ENCODE peak calls at places on chromosome 11, in five cellular contexts. X is ovary, B is transverse colon, G is A549, U is HCT116. V is an unnamed sample.

GRCh38 chr11:78889698-78890097 is 315.0 kb upstream of the NARS2 start:
- DNase-seq in X (no peak), G (no peak), U (no peak), B (no peak), V (no peak)

GRCh38 chr11:13644997-13645667 is 23.3 kb upstream of the FAR1 start:
- DNase-seq in B (no peak), U (no peak), X (no peak), G (no peak), V (peak)

GRCh38 chr11:70097783-70098182 is 19.7 kb downstream of the ANO1 start:
- DNase-seq in G (no peak), X (no peak), U (no peak), B (no peak), V (no peak)

GRCh38 chr11:107740256-107740655 is 28.4 kb upstream of the SLN start:
- DNase-seq in X (no peak), B (no peak), G (no peak), U (no peak), V (no peak)

GRCh38 chr11:36149538-36150242 is 139.5 kb downstream of the COMMD9 start:
- DNase-seq in X (peak), B (peak), U (peak), G (peak), V (peak)

GRCh38 chr11:131430466-131431176 is 60.2 kb downstream of the NTM start:
- DNase-seq in U (no peak), B (no peak), G (no peak), X (no peak), V (no peak)

GRCh38 chr11:100663583-100663982 is 23.5 kb upstream of the ARHGAP42 start:
- DNase-seq in X (no peak), U (no peak), B (no peak), G (no peak), V (no peak)

GRCh38 chr11:77154381-77155081 is 26.5 kb downstream of the MYO7A start:
- DNase-seq in B (no peak), X (no peak), U (no peak), G (no peak), V (no peak)

GRCh38 chr11:132472411-132473205 is 1059.7 kb downstream of the OPCML start:
- DNase-seq in G (no peak), B (no peak), X (no peak), U (no peak), V (no peak)

GRCh38 chr11:839280-839623 is 3.1 kb downstream of the POLR2L start:
- DNase-seq in B (no peak), G (no peak), X (no peak), U (no peak), V (no peak)

GRCh38 chr11:837189-837989 is 4.6 kb downstream of the CD151 start:
- DNase-seq in B (no peak), U (no peak), X (no peak), G (no peak), V (no peak)

GRCh38 chr11:836700-837099 is 3.9 kb downstream of the CD151 start:
- DNase-seq in X (no peak), U (no peak), G (no peak), B (no peak), V (no peak)

GRCh38 chr11:838441-839279 is 3.7 kb downstream of the POLR2L start:
- DNase-seq in X (no peak), G (peak), U (no peak), B (peak), V (no peak)

GRCh38 chr11:837990-838307 is 4.4 kb downstream of the POLR2L start:
- DNase-seq in X (no peak), G (no peak), U (no peak), B (no peak), V (no peak)
- TF ChIP-seq POLR2A in X (no peak), G (no peak), U (no peak), B (no peak), V (no peak)

DNA sequence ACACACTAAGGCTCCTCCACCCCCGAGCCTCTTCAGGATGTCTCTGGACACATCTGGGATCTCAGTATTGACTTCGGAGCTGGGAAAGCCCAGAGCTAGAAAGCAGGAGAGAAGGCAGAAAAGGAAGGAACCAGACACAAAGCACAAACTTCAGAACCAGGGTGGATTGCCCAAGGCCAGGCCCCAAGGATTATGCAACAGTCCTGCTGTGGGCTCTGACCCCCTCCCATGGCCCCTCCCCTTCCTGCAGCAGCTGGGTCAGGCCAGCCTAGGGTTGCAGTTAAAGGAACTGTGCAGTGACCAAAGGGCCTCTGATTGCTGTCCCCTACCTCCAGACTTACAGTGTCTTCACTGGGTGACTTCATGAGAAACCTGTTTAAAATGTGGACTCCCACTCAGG is 5.3 kb downstream of the KCNE3 start:
- DNase-seq in X (peak), G (no peak), B (peak), U (no peak), V (peak)
- H3K4me3 ChIP-seq in X (no peak), G (no peak), B (no peak), U (no peak), V (no peak)

DNA sequence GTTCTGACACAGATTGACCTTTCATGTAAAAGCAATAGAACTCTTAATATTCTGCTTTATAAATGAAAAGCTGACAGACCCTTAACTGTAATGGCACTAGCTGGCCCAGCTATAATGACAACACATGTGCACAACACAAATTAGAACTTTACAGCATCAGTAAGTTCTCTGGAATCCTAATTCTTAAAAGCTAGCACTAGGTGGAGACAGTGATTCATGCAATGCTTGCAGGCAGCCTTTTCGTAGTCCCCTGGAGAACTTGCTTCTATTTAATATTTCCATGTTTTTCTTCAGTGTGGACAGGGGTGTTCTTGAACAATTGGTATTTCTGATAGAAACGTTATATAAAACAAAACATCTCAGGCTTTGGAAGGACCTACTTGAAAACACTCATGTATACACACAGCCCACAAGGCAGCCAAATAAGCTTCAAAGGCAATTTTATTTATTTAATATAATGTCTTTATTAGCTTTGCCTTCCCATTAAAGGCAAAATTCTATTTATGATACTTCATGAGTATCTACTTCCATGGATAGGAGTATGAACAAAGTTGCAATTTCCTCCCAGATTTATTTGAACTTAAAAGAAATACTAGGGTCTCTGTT is 374.3 kb upstream of the MPPED2 start:
- DNase-seq in X (no peak), U (peak), G (peak), B (no peak), V (no peak)
- TF ChIP-seq CTCF in X (no peak), U (peak), G (peak), B (peak), V (no peak)

GRCh38 chr11:65095974-65096806 is at the start of gene VPS51:
- DNase-seq in X (peak), B (peak), G (peak), U (peak), V (peak)
- TF ChIP-seq POLR2A in X (peak), B (peak), G (peak), U (peak), V (peak)

GRCh38 chr11:62505784-62506145 is 40.8 kb downstream of the AHNAK start:
- DNase-seq in X (no peak), G (no peak), B (no peak), U (no peak), V (peak)
- H3K4me3 ChIP-seq in X (no peak), G (no peak), B (no peak), U (no peak), V (no peak)

DNA sequence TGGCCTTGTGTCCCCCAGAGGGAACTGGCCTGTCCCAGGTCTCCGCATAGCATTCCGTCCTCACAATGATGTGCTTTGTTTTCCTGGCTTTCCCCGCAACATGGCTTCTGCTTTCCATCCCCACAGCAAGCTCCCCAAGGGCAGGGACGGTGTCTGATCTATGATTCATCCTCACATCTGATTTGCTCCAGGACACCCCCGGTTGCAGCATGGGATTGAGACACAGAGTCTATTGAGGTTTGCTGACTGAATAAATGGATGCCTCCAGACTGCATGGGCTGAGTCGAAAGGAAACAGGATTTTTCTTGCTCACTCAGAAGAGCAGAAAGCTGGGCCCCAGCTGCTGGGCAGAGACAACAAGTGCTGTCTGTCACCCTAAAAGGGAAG is 40.2 kb downstream of the LMO1 start:
- DNase-seq in X (no peak), B (no peak), G (no peak), U (no peak), V (no peak)
- TF ChIP-seq CTCF in X (no peak), B (no peak), G (no peak), U (no peak), V (no peak)

GRCh38 chr11:82185925-82186324 is 547.7 kb downstream of the FAM181B start:
- DNase-seq in B (no peak), G (no peak), U (no peak), X (no peak), V (no peak)

DNA sequence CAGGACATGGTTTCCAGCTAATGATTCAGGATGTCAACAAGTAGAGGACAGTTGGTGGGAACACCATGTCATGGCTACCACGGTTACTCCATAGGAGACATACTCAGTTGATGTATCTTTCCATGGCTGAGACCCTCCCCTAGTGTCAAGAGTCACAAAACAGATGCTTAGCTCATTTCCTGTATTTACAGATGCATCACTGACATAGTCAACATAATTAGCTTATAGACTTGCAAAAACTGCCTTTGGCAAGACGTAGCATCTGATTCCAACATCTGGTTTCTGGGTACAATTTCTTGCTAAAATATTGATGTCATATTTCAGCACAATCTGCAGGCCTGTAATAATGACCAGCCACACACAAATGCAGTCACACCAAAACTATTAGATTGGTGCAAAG is 550.3 kb downstream of the FAM181B start:
- DNase-seq in G (no peak), U (no peak), B (no peak), X (no peak), V (no peak)
- TF ChIP-seq POLR2A in G (no peak), U (no peak), B (no peak), X (no peak), V (no peak)

DNA sequence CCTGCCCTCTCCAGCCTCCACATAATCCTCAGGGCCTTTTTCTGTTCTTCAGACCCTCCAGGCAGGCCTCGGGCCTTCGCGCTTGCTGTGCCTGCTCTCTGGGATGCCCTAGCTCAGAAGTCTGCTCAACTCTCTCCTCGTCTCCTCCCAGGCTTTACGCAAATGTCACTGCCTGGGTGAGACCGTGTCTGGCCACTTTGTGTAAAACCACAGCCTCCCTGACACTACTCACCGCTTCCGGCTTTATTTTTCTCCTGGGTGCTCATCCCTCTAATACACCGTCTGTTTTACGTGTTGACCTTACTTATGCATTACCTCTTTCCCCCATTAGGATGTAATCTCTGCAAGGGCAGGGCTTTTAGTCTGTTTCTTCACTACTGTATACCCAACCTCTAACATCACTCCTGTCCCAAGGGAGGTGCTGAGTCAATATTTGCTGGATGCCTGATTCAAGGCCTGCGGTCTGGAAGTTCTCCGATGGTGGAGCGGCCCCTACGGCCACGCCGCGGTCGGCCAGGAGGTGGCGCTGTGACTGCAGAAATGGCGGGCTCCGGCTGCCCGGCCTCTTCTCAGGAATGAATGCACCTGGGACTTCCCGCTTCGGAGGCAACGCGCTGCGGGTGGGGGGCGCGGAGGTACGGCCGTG is 58.2 kb upstream of the THY1 start:
- DNase-seq in U (no peak), X (peak), B (peak), G (peak), V (peak)
- H3K4me3 ChIP-seq in U (no peak), X (no peak), B (no peak), G (no peak), V (no peak)

GRCh38 chr11:71371674-71372069 is 76.5 kb downstream of the DHCR7 start:
- DNase-seq in X (no peak), G (no peak), U (no peak), B (no peak), V (no peak)

GRCh38 chr11:71370020-71370747 is 78.0 kb downstream of the DHCR7 start:
- DNase-seq in X (no peak), U (no peak), B (no peak), G (no peak), V (no peak)

GRCh38 chr11:71373791-71374454 is 74.3 kb downstream of the DHCR7 start:
- DNase-seq in U (no peak), G (no peak), X (no peak), B (no peak), V (no peak)

GRCh38 chr11:71370895-71371673 is 77.1 kb downstream of the DHCR7 start:
- DNase-seq in G (no peak), B (no peak), U (no peak), X (no peak), V (no peak)

DNA sequence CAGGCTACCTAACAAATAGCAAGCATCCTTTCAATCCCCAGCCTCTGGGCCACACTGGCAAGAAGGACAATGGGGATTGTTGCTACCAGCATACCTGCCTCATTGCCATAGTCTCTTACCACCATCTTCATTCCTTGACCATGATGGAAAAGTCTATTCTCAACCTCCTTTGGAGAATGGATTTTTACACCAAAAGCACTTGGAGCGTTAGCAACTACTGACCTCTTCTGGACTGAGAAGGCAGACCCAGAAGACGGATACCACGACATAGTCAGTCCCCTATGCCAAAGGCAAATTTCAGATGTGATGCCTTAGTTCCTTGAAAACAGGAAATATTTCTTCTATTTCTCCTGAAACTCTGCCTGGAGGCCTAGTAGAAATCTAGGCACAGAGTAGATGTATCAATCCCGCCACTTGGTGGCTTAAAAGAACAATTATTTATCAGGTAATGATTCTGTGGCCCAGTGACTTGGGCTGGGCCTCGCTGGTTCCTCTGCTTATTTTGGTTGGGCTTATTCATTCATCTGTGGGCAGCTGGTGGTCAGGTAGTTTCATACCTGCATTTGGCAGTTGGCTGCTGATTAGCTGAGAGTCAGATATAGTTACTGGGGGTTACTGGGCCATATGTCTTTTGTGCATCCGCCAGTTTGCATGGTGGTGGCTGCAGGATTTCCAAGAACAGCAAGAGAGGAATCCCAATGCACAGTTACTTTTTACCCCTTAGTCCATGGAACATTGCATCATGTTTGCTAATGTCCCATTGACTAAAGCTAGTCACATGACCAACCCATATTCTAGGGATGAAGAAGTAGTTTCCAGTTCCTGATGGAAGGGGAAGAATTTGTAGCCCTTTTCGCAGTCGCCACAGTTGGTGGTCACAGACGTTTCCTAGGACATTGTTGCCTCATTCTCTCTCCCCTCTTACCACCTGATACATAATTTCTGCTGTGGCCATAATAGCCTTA is 75.2 kb downstream of the DHCR7 start:
- DNase-seq in U (peak), B (no peak), G (peak), X (no peak), V (no peak)
- TF ChIP-seq CTCF in U (peak), B (no peak), G (peak), X (no peak), V (peak)

GRCh38 chr11:123011510-123011909 is 29.9 kb upstream of the BSX start:
- DNase-seq in G (no peak), B (no peak), X (no peak), U (no peak), V (no peak)

DNA sequence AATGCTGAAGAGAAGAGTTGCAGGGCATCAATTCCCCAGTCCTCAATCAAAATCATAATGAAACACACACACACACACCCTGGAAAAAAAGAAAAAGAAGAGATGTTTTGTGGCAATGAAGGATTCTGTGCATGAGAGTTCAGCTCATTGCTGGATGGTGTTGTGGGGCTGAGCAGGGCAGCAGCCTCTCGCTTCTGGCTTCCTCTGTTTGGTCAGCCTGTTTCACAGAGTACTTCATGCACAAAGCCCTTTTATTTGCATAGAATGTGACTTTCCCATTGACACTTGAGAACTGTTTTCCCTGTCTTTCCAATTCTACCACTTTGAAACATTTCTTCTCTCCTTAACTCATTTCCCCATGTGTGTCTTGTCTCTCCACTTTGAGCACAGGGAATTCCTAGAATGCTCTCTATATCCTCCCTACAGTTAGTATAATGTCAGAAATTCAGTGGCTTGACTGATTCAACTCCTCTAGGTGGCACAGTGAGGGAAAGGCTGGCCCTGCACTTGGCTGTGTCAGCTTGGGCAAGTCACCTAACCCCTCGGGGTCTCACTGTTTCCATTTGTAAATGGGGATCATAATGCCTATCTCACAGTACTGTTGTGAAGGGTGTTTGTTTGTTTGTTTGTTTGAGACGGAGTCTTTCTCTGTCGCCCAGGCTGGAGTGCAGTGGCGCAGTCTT is 25.4 kb upstream of the BSX start:
- DNase-seq in X (no peak), U (no peak), B (no peak), G (no peak), V (no peak)
- TF ChIP-seq POLR2A in X (no peak), U (no peak), B (no peak), G (no peak), V (no peak)

V was measured in body of pancreas.